ENCODE peak calls at places on chromosomes 1 and 21, in eight cellular contexts. D is GM20000, P is epithelial cell of proximal tubule, T is amygdala, E is colonic mucosa, C is AG04450, W is mesendoderm, M is C1 segment of cervical spinal cord. L is an unnamed sample.

GRCh38 chr1:93827633-93828436 is 51.2 kb downstream of the DNTTIP2 start:
- DNase-seq in D (no peak), P (no peak), T (no peak), E (no peak), C (no peak), W (peak), M (no peak), L (no peak)

GRCh38 chr21:42289926-42290325 is 25.3 kb downstream of the TFF3 start:
- DNase-seq in D (no peak), P (no peak), T (no peak), E (peak), C (no peak), W (no peak), M (peak), L (no peak)

GRCh38 chr1:244011251-244011650 is 39.8 kb upstream of the ZBTB18 start:
- DNase-seq in D (no peak), P (no peak), T (no peak), E (no peak), C (peak), W (peak), M (no peak), L (no peak)

GRCh38 chr1:109425902-109426277 is 358 bp downstream of the PSMA5 start:
- DNase-seq in D (no peak), P (no peak), T (no peak), E (peak), C (no peak), W (peak), M (no peak), L (no peak)

GRCh38 chr1:5891736-5892135 is 100.5 kb downstream of the NPHP4 start:
- DNase-seq in D (no peak), P (no peak), T (no peak), E (no peak), C (no peak), W (no peak), M (no peak), L (no peak)

GRCh38 chr1:71986181-71986580 is 296.2 kb downstream of the NEGR1 start:
- DNase-seq in D (no peak), P (no peak), T (no peak), E (no peak), C (no peak), W (no peak), M (no peak), L (no peak)

GRCh38 chr1:109776206-109776835 is 12.6 kb upstream of the EPS8L3 start:
- DNase-seq in D (no peak), P (no peak), T (no peak), E (no peak), C (no peak), W (no peak), M (no peak), L (no peak)

GRCh38 chr1:230792691-230793462 is 45.7 kb downstream of the CAPN9 start:
- DNase-seq in D (no peak), P (no peak), T (no peak), E (no peak), C (no peak), W (peak), M (no peak), L (no peak)

GRCh38 chr1:109391161-109391556 is 6.6 kb downstream of the SORT1 start:
- DNase-seq in D (no peak), P (no peak), T (no peak), E (no peak), C (no peak), W (no peak), M (no peak), L (no peak)

GRCh38 chr1:97738270-97738669 is 182.6 kb downstream of the DPYD start:
- DNase-seq in D (no peak), P (no peak), T (no peak), E (no peak), C (no peak), W (no peak), M (no peak), L (no peak)

L was measured in prostate gland.